ENCODE peak calls at places on chromosome 17, in seven cellular contexts. Z, W, J, B, R, V and N are unnamed samples.

GRCh38 chr17:74429604-74430384 is 2.1 kb upstream of the GPRC5C start:
- DNase-seq in V (peak), B (no peak), W (no peak), J (no peak), Z (no peak), R (peak), N (no peak)

GRCh38 chr17:1324201-1324750 is 44.8 kb downstream of the TRARG1 start:
- DNase-seq in Z (no peak), J (no peak), R (no peak), V (no peak), W (peak), B (no peak), N (no peak)

GRCh38 chr17:77465358-77466041 is 324.7 kb downstream of the SEC14L1 start:
- DNase-seq in B (peak), R (no peak), J (peak), Z (no peak), V (no peak), W (no peak), N (no peak)

GRCh38 chr17:13016881-13017622 is 775 bp downstream of the ELAC2 start:
- DNase-seq in B (peak), R (no peak), Z (no peak), W (no peak), V (no peak), J (no peak), N (no peak)

GRCh38 chr17:7019406-7019805 is 3.4 kb upstream of the BCL6B start:
- DNase-seq in B (no peak), V (no peak), R (no peak), W (no peak), J (no peak), Z (no peak), N (no peak)

GRCh38 chr17:59534583-59534982 is 30.8 kb upstream of the DHX40 start:
- DNase-seq in W (no peak), J (no peak), V (no peak), B (no peak), Z (no peak), R (no peak), N (no peak)

GRCh38 chr17:7018331-7018964 is 4.4 kb upstream of the BCL6B start:
- DNase-seq in V (no peak), Z (no peak), W (no peak), B (no peak), R (no peak), J (no peak), N (no peak)

GRCh38 chr17:42210046-42210445 is 15.8 kb upstream of the GHDC start:
- DNase-seq in W (no peak), R (no peak), B (no peak), J (no peak), V (no peak), Z (no peak), N (no peak)

GRCh38 chr17:78935419-78936323 is 10.5 kb upstream of the TIMP2 start:
- DNase-seq in Z (peak), W (no peak), B (peak), V (peak), R (no peak), J (no peak), N (peak)

GRCh38 chr17:45333702-45334092 is 16.9 kb upstream of the MAP3K14 start:
- DNase-seq in W (no peak), J (no peak), B (no peak), V (no peak), Z (no peak), R (no peak), N (no peak)

GRCh38 chr17:37089998-37090397 is 141.2 kb downstream of the AATF start:
- DNase-seq in Z (no peak), J (no peak), W (no peak), V (no peak), R (no peak), B (no peak), N (no peak)

GRCh38 chr17:48985436-48986245 is 11.5 kb upstream of the IGF2BP1 start:
- DNase-seq in J (peak), W (no peak), Z (no peak), B (no peak), R (no peak), V (no peak), N (no peak)

GRCh38 chr17:31513731-31514427 is 122.4 kb downstream of the RAB11FIP4 start:
- DNase-seq in B (no peak), J (no peak), W (no peak), Z (no peak), V (no peak), R (no peak), N (no peak)

GRCh38 chr17:76578376-76578775 is 7.3 kb downstream of the ST6GALNAC2 start:
- DNase-seq in V (no peak), W (no peak), Z (no peak), B (peak), J (no peak), R (no peak), N (no peak)

GRCh38 chr17:19250421-19251141 is 13.4 kb downstream of the EPN2 start:
- DNase-seq in Z (no peak), J (no peak), B (no peak), V (no peak), W (no peak), R (no peak), N (no peak)

GRCh38 chr17:69655902-69656301 is 241.4 kb downstream of the MAP2K6 start:
- DNase-seq in V (no peak), J (no peak), Z (no peak), W (no peak), B (no peak), R (no peak), N (no peak)

GRCh38 chr17:45432405-45433113 is at the start of gene ARHGAP27:
- DNase-seq in W (no peak), B (no peak), V (peak), Z (no peak), R (peak), J (peak), N (no peak)

GRCh38 chr17:45132569-45133463 is 501 bp upstream of the PLCD3 start:
- DNase-seq in B (peak), R (peak), W (peak), J (peak), V (peak), Z (no peak), N (no peak)

GRCh38 chr17:7956208-7956965 is 24.4 kb downstream of the CNTROB start:
- DNase-seq in B (no peak), R (peak), Z (no peak), W (no peak), J (no peak), V (no peak), N (no peak)

GRCh38 chr17:32819035-32819434 is 57.9 kb downstream of the MYO1D start:
- DNase-seq in W (no peak), V (no peak), Z (no peak), R (no peak), J (no peak), B (no peak), N (no peak)

GRCh38 chr17:33137411-33137810 is 145.8 kb downstream of the SPACA3 start:
- DNase-seq in J (no peak), Z (no peak), W (no peak), R (no peak), B (no peak), V (no peak), N (no peak)

GRCh38 chr17:73384926-73385325 is 73.1 kb upstream of the CDC42EP4 start:
- DNase-seq in J (no peak), V (no peak), Z (no peak), R (no peak), W (no peak), B (no peak), N (no peak)

GRCh38 chr17:36934759-36935630 is 2.3 kb upstream of the LHX1 start:
- DNase-seq in B (no peak), W (no peak), R (peak), Z (no peak), V (peak), J (peak), N (no peak)

GRCh38 chr17:75950850-75951554 is 10.2 kb upstream of the FBF1 start:
- DNase-seq in V (no peak), W (no peak), R (no peak), Z (no peak), B (no peak), J (no peak), N (no peak)

GRCh38 chr17:71632328-71632727 is 488.5 kb upstream of the SOX9 start:
- DNase-seq in Z (no peak), R (no peak), J (no peak), B (peak), V (no peak), W (no peak), N (no peak)

GRCh38 chr17:17044846-17045561 is 2.7 kb downstream of the MPRIP start:
- DNase-seq in V (peak), R (peak), B (peak), Z (peak), J (no peak), W (no peak), N (no peak)

GRCh38 chr17:40817103-40817682 is 5.2 kb downstream of the KRT10 start:
- DNase-seq in Z (no peak), R (no peak), J (no peak), B (no peak), W (no peak), V (no peak), N (no peak)

GRCh38 chr17:40819528-40820125 is 2.8 kb downstream of the KRT10 start:
- DNase-seq in R (no peak), Z (no peak), J (no peak), W (no peak), B (peak), V (no peak), N (no peak)

GRCh38 chr17:40818343-40818732 is 4.1 kb downstream of the KRT10 start:
- DNase-seq in J (no peak), B (no peak), W (no peak), V (no peak), R (no peak), Z (no peak), N (no peak)

GRCh38 chr17:40820228-40820838 is 2.1 kb downstream of the KRT10 start:
- DNase-seq in R (no peak), Z (no peak), V (no peak), W (no peak), B (no peak), J (no peak), N (no peak)

DNA sequence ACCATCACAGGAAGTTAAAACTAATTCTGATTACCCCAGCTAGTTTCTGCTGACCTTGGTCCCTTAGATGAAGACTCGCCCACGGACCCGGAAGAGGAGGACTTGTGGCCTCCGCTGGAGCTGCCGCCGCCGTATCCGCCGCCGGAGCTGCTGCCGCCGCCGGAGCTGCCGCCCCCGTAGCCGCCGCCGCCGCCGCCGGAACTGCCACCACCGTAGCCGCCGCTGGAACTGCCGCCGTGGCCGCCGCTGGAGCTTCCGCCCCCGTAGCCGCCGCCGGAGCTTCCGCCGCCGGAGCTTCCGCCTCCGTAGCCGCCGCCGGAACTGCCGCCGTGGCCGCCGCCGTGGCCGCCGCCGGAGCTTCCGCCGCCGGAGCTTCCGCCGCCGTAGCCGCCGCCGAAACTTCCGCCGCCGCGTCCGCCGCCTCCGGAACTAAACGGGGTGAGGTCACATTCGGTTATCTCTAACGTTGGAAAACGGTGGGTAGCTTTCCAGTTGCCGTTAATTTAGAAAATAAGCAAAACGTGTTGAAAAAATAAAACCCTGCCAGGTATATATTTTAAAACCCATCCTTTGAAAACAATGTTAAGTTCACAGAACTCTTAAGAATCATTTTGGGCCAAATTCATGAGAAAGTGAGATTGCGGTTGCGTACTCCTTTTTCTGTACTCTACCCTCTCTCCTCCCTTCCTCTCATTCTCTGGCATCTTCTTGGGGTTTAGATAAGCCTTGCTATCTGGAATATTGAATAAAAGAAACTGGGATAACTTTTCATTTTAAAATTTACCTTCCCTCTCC is 3.5 kb downstream of the KRT10 start:
- DNase-seq in W (peak), B (peak), V (peak), Z (peak), J (peak), R (peak), N (no peak)
- TF ChIP-seq CTCF in W (no peak), B (no peak), V (no peak), Z (no peak), J (no peak), R (no peak), N (no peak)

GRCh38 chr17:50598487-50598886 is 36.2 kb upstream of the ABCC3 start:
- DNase-seq in Z (no peak), R (no peak), V (no peak), W (no peak), J (no peak), B (no peak), N (no peak)

GRCh38 chr17:50593321-50593720 is 32.8 kb downstream of the CACNA1G start:
- DNase-seq in W (peak), B (no peak), V (peak), Z (no peak), J (peak), R (peak), N (no peak)

GRCh38 chr17:50594040-50594618 is 33.6 kb downstream of the CACNA1G start:
- DNase-seq in R (no peak), J (no peak), B (no peak), W (no peak), Z (no peak), V (no peak), N (no peak)

GRCh38 chr17:50594931-50595330 is 34.4 kb downstream of the CACNA1G start:
- DNase-seq in Z (no peak), R (no peak), J (no peak), B (no peak), V (no peak), W (no peak), N (no peak)

GRCh38 chr17:50596191-50597037 is 35.9 kb downstream of the CACNA1G start:
- DNase-seq in B (no peak), V (peak), W (no peak), R (no peak), Z (no peak), J (peak), N (no peak)
- TF ChIP-seq CTCF in B (peak), V (peak), W (no peak), R (peak), Z (peak), J (peak), N (peak)

GRCh38 chr17:40190197-40191021 is 13.1 kb downstream of the RAPGEFL1 start:
- DNase-seq in Z (no peak), V (peak), W (no peak), J (peak), B (no peak), R (peak), N (no peak)
- TF ChIP-seq CTCF in Z (peak), V (peak), W (no peak), J (peak), B (peak), R (peak), N (peak)

DNA sequence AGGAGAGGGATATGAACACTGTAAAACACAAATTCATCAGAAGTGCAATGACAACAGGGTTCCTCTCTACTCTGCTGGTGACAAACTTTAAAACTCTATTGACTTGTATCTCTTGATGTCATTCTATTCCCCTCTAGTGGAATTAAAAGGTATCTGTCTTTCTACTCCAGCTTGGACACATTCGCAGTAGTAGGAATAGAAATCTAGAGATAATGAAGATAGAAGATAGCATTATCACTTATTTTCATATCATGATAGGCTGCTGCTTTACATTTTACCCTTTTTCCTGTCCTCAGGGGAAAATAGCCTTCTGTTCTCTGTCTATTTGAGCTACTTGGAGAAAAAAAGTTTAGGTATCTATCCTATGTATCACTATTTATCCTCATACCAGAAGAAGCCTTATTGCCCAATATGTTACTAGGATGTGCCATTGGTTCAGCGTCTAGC is 209.6 kb upstream of the CACNG5 start:
- DNase-seq in Z (no peak), B (peak), W (no peak), V (no peak), J (no peak), R (no peak), N (no peak)
- TF ChIP-seq CTCF in Z (peak), B (peak), W (peak), V (peak), J (no peak), R (peak), N (peak)

GRCh38 chr17:81403040-81403467 is 7.8 kb downstream of the BAHCC1 start:
- DNase-seq in Z (no peak), J (no peak), W (no peak), R (peak), B (no peak), V (no peak), N (no peak)
- TF ChIP-seq CTCF in Z (peak), J (peak), W (no peak), R (peak), B (peak), V (no peak), N (no peak)

GRCh38 chr17:22703204-22703603 is 1010.9 kb downstream of the KCNJ18 start:
- DNase-seq in J (no peak), B (no peak), Z (no peak), R (no peak), W (no peak), V (no peak), N (no peak)

GRCh38 chr17:22707626-22708025 is 1015.3 kb downstream of the KCNJ18 start:
- DNase-seq in B (no peak), W (no peak), J (no peak), Z (no peak), V (no peak), R (no peak), N (no peak)

GRCh38 chr17:22704674-22705073 is 1012.4 kb downstream of the KCNJ18 start:
- DNase-seq in B (no peak), J (no peak), Z (no peak), R (no peak), V (no peak), W (no peak), N (no peak)

GRCh38 chr17:22703786-22704441 is 1011.6 kb downstream of the KCNJ18 start:
- DNase-seq in Z (no peak), W (no peak), B (no peak), R (no peak), J (no peak), V (no peak), N (no peak)
- TF ChIP-seq CTCF in Z (no peak), W (no peak), B (peak), R (no peak), J (peak), V (no peak), N (peak)